ENCODE peak calls at places on chromosomes 11 and 22, in ten cellular contexts. C, S, H, Q, O, L, Z, E, F and D are unnamed samples.

GRCh38 chr22:48761546-48761945 is 1066.1 kb downstream of the BRD1 start:
- DNase-seq in C (no peak), S (no peak), H (no peak), Q (no peak), O (no peak), L (no peak), Z (no peak), E (no peak), F (no peak), D (no peak)

GRCh38 chr11:90803366-90803765 is 580.5 kb upstream of the CHORDC1 start:
- DNase-seq in C (peak), S (peak), H (no peak), Q (no peak), O (no peak), L (no peak), Z (no peak), E (no peak), F (no peak), D (no peak)

GRCh38 chr11:69044111-69045013 is 4.4 kb upstream of the TPCN2 start:
- DNase-seq in C (peak), S (peak), H (no peak), Q (no peak), O (peak), L (no peak), Z (peak), E (no peak), F (peak), D (peak)

GRCh38 chr11:27201454-27202302 is 161.1 kb downstream of the BBOX1 start:
- DNase-seq in C (no peak), S (peak), H (no peak), Q (no peak), O (peak), L (no peak), Z (no peak), E (no peak), F (peak), D (peak)

GRCh38 chr11:18254781-18255361 is 6.4 kb upstream of the SAA2 start:
- DNase-seq in C (no peak), S (no peak), H (no peak), Q (no peak), O (no peak), L (no peak), Z (no peak), E (no peak), F (no peak), D (no peak)

GRCh38 chr22:23786261-23786710 is 480 bp upstream of the SMARCB1 start:
- DNase-seq in C (no peak), S (no peak), H (no peak), Q (no peak), O (no peak), L (no peak), Z (no peak), E (no peak), F (no peak), D (no peak)

GRCh38 chr11:2519879-2520735 is 75.3 kb downstream of the KCNQ1 start:
- DNase-seq in C (no peak), S (no peak), H (peak), Q (no peak), O (no peak), L (no peak), Z (no peak), E (peak), F (no peak), D (no peak)

GRCh38 chr22:46072030-46072881 is 78.1 kb upstream of the PPARA start:
- DNase-seq in C (peak), S (no peak), H (peak), Q (no peak), O (peak), L (peak), Z (no peak), E (no peak), F (peak), D (peak)

GRCh38 chr11:68615657-68616056 is 68.7 kb upstream of the GAL start:
- DNase-seq in C (no peak), S (peak), H (no peak), Q (no peak), O (no peak), L (no peak), Z (no peak), E (no peak), F (no peak), D (no peak)

GRCh38 chr11:10594407-10594806 is 25.9 kb upstream of the LYVE1 start:
- DNase-seq in C (no peak), S (peak), H (no peak), Q (no peak), O (no peak), L (no peak), Z (no peak), E (no peak), F (no peak), D (no peak)